ENCODE peak calls at places on chromosomes 2 and 18, in seven cellular contexts. W is neural crest cell; H is endothelial cell; E is GM04504; M is HFF-Myc; F is stimulated activated CD4-positive, alpha-beta T cell treated with anti-CD3 and anti-CD28 coated beads, TNF-alpha, amount 100 ng/mL, for 24 hours; B is posterior cingulate gyrus. Z is an unnamed sample.
A peak's percentile ranks its signal among the peaks of the same experiment; 100 is the strongest.

GRCh38 chr2:47564129-47564528 is 161.2 kb downstream of the MSH2 start:
- DNase-seq in B (no peak), M (no peak), E (no peak), W (no peak), H (no peak), F (no peak), Z (no peak)

GRCh38 chr2:233354971-233355574 is 779 bp downstream of the DGKD start:
- DNase-seq in H (no peak), W (no peak), B (no peak), M (no peak), F (no peak), E (no peak), Z (peak; percentile 49)

GRCh38 chr2:133574620-133575019 is 6.4 kb upstream of the NCKAP5 start:
- DNase-seq in W (no peak), B (no peak), E (no peak), M (no peak), F (no peak), H (no peak), Z (no peak)

GRCh38 chr2:86239326-86239725 is 40.1 kb downstream of the MRPL35 start:
- DNase-seq in F (no peak), H (no peak), M (no peak), W (no peak), B (no peak), E (no peak), Z (no peak)

GRCh38 chr2:144351687-144352086 is 168.2 kb downstream of the ZEB2 start:
- DNase-seq in H (no peak), B (no peak), W (no peak), F (no peak), E (no peak), M (no peak), Z (no peak)

GRCh38 chr2:199379251-199379650 is 78.5 kb downstream of the SATB2 start:
- DNase-seq in H (no peak), B (no peak), F (no peak), M (peak; percentile 38), E (peak; percentile 50), W (no peak), Z (no peak)

GRCh38 chr2:71886241-71886640 is 261.4 kb downstream of the CYP26B1 start:
- DNase-seq in B (no peak), H (no peak), W (no peak), E (no peak), M (no peak), F (no peak), Z (no peak)

GRCh38 chr2:38245114-38245641 is 131.9 kb downstream of the ATL2 start:
- DNase-seq in E (no peak), B (no peak), H (no peak), M (no peak), F (no peak), W (no peak), Z (no peak)

GRCh38 chr2:29946465-29946864 is 25.1 kb upstream of the ALK start:
- DNase-seq in W (no peak), H (no peak), M (no peak), B (no peak), F (no peak), E (no peak), Z (no peak)

GRCh38 chr2:226905718-226906438 is 70.0 kb downstream of the RHBDD1 start:
- DNase-seq in H (no peak), E (no peak), M (no peak), F (no peak), W (no peak), B (no peak), Z (no peak)

GRCh38 chr2:31666878-31667277 is 86.1 kb upstream of the SRD5A2 start:
- DNase-seq in B (no peak), F (no peak), M (no peak), H (no peak), W (no peak), E (no peak), Z (no peak)

GRCh38 chr2:118372876-118373597 is 284.8 kb downstream of the INSIG2 start:
- DNase-seq in H (no peak), B (no peak), E (no peak), F (no peak), M (no peak), W (no peak), Z (no peak)

GRCh38 chr2:141611981-141612380 is 518.8 kb downstream of the LRP1B start:
- DNase-seq in H (no peak), F (no peak), W (no peak), E (no peak), B (no peak), M (no peak), Z (no peak)

GRCh38 chr2:150526006-150526405 is 38.5 kb upstream of the RND3 start:
- DNase-seq in E (no peak), F (no peak), B (no peak), H (no peak), W (no peak), M (no peak), Z (no peak)

GRCh38 chr18:38330573-38330972 is 765.0 kb upstream of the CELF4 start:
- DNase-seq in M (no peak), E (no peak), B (no peak), W (no peak), H (no peak), F (no peak), Z (no peak)

GRCh38 chr2:238459081-238459629 is 32.4 kb downstream of the ASB1 start:
- DNase-seq in M (no peak), W (no peak), F (no peak), B (no peak), E (peak; percentile 48), H (no peak), Z (no peak)

GRCh38 chr2:3277050-3277747 is 100.4 kb downstream of the EIPR1 start:
- DNase-seq in M (no peak), W (no peak), H (no peak), E (no peak), F (no peak), B (no peak), Z (no peak)

GRCh38 chr2:58991357-58991756 is 750.2 kb upstream of the FANCL start:
- DNase-seq in M (no peak), W (no peak), F (no peak), H (no peak), B (no peak), E (no peak), Z (no peak)

GRCh38 chr2:20223345-20224190 is 1.4 kb downstream of the SDC1 start:
- DNase-seq in H (peak; percentile 38), B (no peak), E (no peak), F (peak; percentile 15), W (peak; percentile 48), M (no peak), Z (peak; percentile 41)

GRCh38 chr18:35241523-35241804 is 630 bp downstream of the ZNF397 start:
- DNase-seq in F (no peak), H (no peak), B (no peak), W (no peak), E (no peak), M (no peak), Z (no peak)

GRCh38 chr2:55672630-55673029 is 21.0 kb downstream of the PNPT1 start:
- DNase-seq in H (no peak), W (no peak), F (no peak), E (peak; percentile 28), M (no peak), B (no peak), Z (no peak)

GRCh38 chr2:109376115-109376514 is 237.7 kb downstream of the SEPTIN10 start:
- DNase-seq in W (no peak), B (peak; percentile 55), M (no peak), F (no peak), H (peak; percentile 2), E (no peak), Z (peak; percentile 35)

GRCh38 chr2:16625201-16625729 is 40.4 kb downstream of the CYRIA start:
- DNase-seq in H (peak; percentile 28), B (no peak), E (no peak), F (no peak), M (no peak), W (no peak), Z (no peak)

GRCh38 chr2:43714164-43714563 is 37.9 kb upstream of the C1GALT1C1L start:
- DNase-seq in E (no peak), M (no peak), F (no peak), H (no peak), W (no peak), B (no peak), Z (no peak)

GRCh38 chr2:2872713-2873449 is 504.7 kb downstream of the EIPR1 start:
- DNase-seq in M (no peak), H (no peak), W (no peak), E (no peak), B (no peak), F (no peak), Z (no peak)

GRCh38 chr2:152647417-152648010 is 69.7 kb downstream of the PRPF40A start:
- DNase-seq in E (peak; percentile 28), M (peak; percentile 30), H (no peak), B (peak; percentile 33), W (no peak), F (no peak), Z (peak; percentile 50)

GRCh38 chr2:239167766-239168444 is 232.9 kb downstream of the HDAC4 start:
- DNase-seq in E (no peak), M (no peak), B (no peak), H (no peak), W (no peak), F (no peak), Z (peak; percentile 1)

GRCh38 chr18:40121001-40121400 is 1834.0 kb upstream of the PIK3C3 start:
- DNase-seq in W (no peak), H (peak; percentile 3), F (no peak), M (no peak), B (no peak), E (no peak), Z (no peak)

GRCh38 chr2:55511508-55512124 is 7.9 kb upstream of the CFAP36 start:
- DNase-seq in W (peak; percentile 23), H (peak; percentile 40), F (no peak), E (peak; percentile 17), B (no peak), M (no peak), Z (no peak)